ENCODE peak calls at places on chromosome 22, in four cellular contexts. O is CD4-positive, CD25-positive, alpha-beta regulatory T cell; W is lower lobe of right lung; Z is trophoblast cell. Q is an unnamed sample.

GRCh38 chr22:43376765-43377485 is 33.8 kb upstream of the SCUBE1 start:
- DNase-seq in O (no peak), W (no peak), Z (no peak), Q (no peak)

GRCh38 chr22:45925811-45926351 is 51.1 kb downstream of the WNT7B start:
- DNase-seq in O (no peak), W (no peak), Z (no peak), Q (no peak)

GRCh38 chr22:43481528-43482309 is 69.9 kb downstream of the MPPED1 start:
- DNase-seq in O (no peak), W (no peak), Z (no peak), Q (no peak)

GRCh38 chr22:50281957-50282356 is 11.8 kb upstream of the MAPK11 start:
- DNase-seq in O (no peak), W (no peak), Z (no peak), Q (no peak)

GRCh38 chr22:46013460-46014416 is 36.8 kb upstream of the WNT7B start:
- DNase-seq in O (peak; percentile 59), W (peak; percentile 95), Z (peak; percentile 99), Q (peak; percentile 60)

GRCh38 chr22:49727191-49727880 is 100.3 kb downstream of the BRD1 start:
- DNase-seq in O (no peak), W (no peak), Z (no peak), Q (no peak)

GRCh38 chr22:49968313-49968830 is 7.8 kb downstream of the PIM3 start:
- DNase-seq in O (no peak), W (peak; percentile 48), Z (no peak), Q (no peak)

GRCh38 chr22:46148885-46149492 is 1.3 kb upstream of the PPARA start:
- DNase-seq in O (no peak), W (no peak), Z (no peak), Q (no peak)

GRCh38 chr22:46107753-46108563 is 42.4 kb upstream of the PPARA start:
- DNase-seq in O (no peak), W (no peak), Z (no peak), Q (no peak)

DNA sequence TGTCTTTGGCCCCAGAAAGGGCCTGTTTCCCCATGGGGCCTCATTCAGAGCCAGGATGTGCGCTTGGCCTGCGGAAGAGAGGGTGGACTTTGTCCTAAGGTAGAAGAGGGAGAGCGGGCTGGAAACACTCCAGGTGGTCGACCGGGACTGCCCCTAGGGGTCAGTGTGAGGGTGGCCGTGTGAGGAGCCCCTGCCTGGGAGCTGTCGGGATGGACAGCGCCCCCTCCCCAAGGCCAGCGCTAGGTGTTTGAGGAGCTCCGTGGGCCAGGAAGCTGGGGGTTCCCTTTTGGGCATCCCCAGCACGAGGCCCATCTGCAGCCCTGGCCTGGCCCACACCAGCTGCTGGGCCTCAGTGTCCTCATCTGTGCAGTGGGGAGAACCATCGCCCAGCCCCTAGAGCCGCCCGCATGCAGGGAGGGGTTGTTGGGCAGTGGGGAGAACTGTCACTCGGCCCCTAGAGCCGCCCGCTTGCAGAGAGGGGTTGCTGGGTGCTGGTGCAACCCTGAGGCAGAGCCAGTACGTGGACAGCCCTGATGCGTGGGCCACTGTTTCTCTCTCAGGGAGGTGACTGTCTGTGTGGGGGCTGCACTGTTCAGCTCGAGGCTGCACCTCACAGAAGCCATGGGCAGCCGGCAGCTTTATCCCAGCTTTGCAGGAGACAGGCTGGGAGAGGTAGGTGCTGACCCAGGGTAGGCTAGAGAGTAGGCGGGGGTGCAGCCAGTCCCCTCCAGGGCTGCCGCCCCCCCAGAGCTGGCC is 1319.9 kb downstream of the BRD1 start:
- DNase-seq in O (no peak), W (no peak), Z (no peak), Q (no peak)
- H3K9me3 ChIP-seq in O (no peaks in the 10 kb centered on the region), W (no peaks in the 10 kb centered on the region), Z (peaks cover 7% of the 10 kb centered on the region), Q (no peaks in the 10 kb centered on the region)

GRCh38 chr22:47575291-47575690 is 812.8 kb downstream of the TBC1D22A start:
- DNase-seq in O (no peak), W (no peak), Z (no peak), Q (no peak)
- H3K9me3 ChIP-seq in O (no peaks in the 10 kb centered on the region), W (no peaks in the 10 kb centered on the region), Z (peaks cover 43% of the 10 kb centered on the region), Q (no peaks in the 10 kb centered on the region)

GRCh38 chr22:47266329-47266728 is 503.9 kb downstream of the TBC1D22A start:
- DNase-seq in O (no peak), W (no peak), Z (no peak), Q (no peak)

GRCh38 chr22:47267531-47268282 is 505.3 kb downstream of the TBC1D22A start:
- DNase-seq in O (no peak), W (no peak), Z (no peak), Q (no peak)

GRCh38 chr22:47269689-47270088 is 507.2 kb downstream of the TBC1D22A start:
- DNase-seq in O (no peak), W (no peak), Z (no peak), Q (no peak)

GRCh38 chr22:47274196-47274595 is 511.7 kb downstream of the TBC1D22A start:
- DNase-seq in O (no peak), W (no peak), Z (no peak), Q (no peak)

DNA sequence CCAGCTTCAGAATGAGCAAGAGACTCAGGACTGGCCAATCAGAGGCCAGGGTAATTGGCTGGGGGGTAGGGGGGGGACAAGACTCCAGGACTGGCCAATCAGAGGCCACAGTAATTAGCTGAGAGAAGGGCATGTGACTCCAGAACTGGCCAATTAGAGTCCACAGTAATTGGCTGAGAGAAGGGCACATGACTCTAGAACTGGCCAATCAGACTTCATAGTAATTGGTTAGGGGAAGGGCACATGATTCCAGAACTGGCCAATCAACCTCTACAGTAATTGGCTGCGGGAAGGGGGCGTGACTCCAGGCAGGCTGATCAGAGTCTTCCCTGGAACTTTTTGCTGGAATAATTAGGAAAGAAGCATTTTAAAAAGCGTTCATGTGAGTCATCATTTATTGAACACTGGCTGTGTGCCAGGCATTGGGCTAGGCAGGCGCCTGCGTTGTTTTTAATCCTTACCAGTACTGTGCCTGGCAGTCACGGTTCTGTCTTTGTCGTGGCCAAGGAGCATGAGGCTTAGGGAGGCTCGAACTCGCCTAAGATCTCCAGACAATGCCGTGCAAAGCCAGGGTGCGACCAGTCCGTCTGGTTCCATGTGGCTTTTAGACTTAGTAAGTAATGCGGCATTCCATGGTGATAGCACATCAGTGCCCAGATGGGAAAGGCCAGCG is 508.1 kb downstream of the TBC1D22A start:
- DNase-seq in O (no peak), W (no peak), Z (peak; percentile 16), Q (no peak)
- H3K9me3 ChIP-seq in O (no peaks in the 10 kb centered on the region), W (no peaks in the 10 kb centered on the region), Z (peaks cover 62% of the 10 kb centered on the region), Q (no peaks in the 10 kb centered on the region)

DNA sequence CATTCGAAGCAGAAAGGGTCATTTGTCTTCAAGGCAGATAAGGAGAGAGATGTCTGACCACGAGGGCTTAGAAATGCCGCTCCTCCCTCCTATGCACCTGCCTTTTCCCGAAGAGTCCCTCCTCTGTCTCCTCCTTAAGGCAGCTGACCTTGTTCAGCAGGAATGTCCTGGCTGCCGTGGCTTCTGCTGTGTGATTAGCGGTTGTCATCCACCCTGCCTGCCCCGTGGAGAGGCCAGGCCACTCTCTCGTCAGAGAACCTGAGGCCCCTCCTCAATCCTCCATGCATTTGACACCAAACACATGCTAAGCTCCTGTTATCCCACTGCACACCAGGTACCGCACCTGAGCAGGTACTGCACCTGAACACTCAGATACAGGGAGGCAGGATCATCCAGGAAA is 834.6 kb downstream of the TBC1D22A start:
- DNase-seq in O (no peak), W (no peak), Z (no peak), Q (no peak)
- H3K9me3 ChIP-seq in O (no peaks in the 10 kb centered on the region), W (no peaks in the 10 kb centered on the region), Z (peaks cover 54% of the 10 kb centered on the region), Q (no peaks in the 10 kb centered on the region)